ENCODE peak calls at places on chromosomes 11 and 22, in four cellular contexts. L, E, W and X are unnamed samples.

GRCh38 chr11:44327730-44328691 is 18.1 kb upstream of the ALX4 start:
- DNase-seq in L (no peak), E (no peak), W (no peak), X (no peak)

GRCh38 chr11:77589521-77590193 is at the start of gene AQP11:
- DNase-seq in L (peak), E (peak), W (peak), X (peak)

GRCh38 chr11:102599642-102600261 is 25.4 kb downstream of the MMP20 start:
- DNase-seq in L (no peak), E (no peak), W (no peak), X (no peak)

GRCh38 chr11:69874178-69874983 is 55.2 kb upstream of the FGF3 start:
- DNase-seq in L (no peak), E (no peak), W (no peak), X (no peak)

GRCh38 chr11:5690736-5691135 is 1.1 kb downstream of the TRIM22 start:
- DNase-seq in L (no peak), E (no peak), W (no peak), X (no peak)

GRCh38 chr11:120027546-120028180 is 110.2 kb downstream of the TRIM29 start:
- DNase-seq in L (no peak), E (no peak), W (no peak), X (no peak)

GRCh38 chr22:36084717-36085116 is 56.1 kb upstream of the RBFOX2 start:
- DNase-seq in L (no peak), E (no peak), W (no peak), X (no peak)

GRCh38 chr22:26199665-26200064 is 30.4 kb downstream of the SEZ6L start:
- DNase-seq in L (no peak), E (no peak), W (no peak), X (no peak)

GRCh38 chr11:95500466-95500865 is 269.5 kb upstream of the SESN3 start:
- DNase-seq in L (no peak), E (no peak), W (no peak), X (no peak)

GRCh38 chr22:19902245-19902699 is 39.3 kb upstream of the COMT start:
- DNase-seq in L (no peak), E (no peak), W (no peak), X (no peak)

GRCh38 chr22:19903031-19903430 is 38.5 kb upstream of the COMT start:
- DNase-seq in L (no peak), E (no peak), W (no peak), X (no peak)

GRCh38 chr22:19901577-19902244 is 39.9 kb upstream of the COMT start:
- DNase-seq in L (no peak), E (no peak), W (no peak), X (no peak)

GRCh38 chr22:19898831-19899567 is 42.6 kb upstream of the COMT start:
- DNase-seq in L (no peak), E (no peak), W (no peak), X (no peak)

GRCh38 chr22:19900707-19901436 is 40.7 kb upstream of the COMT start:
- DNase-seq in L (no peak), E (no peak), W (no peak), X (no peak)
- TF ChIP-seq POLR2AphosphoS5 in L (no peak), E (no peak), W (no peak), X (no peak)

GRCh38 chr22:44496305-44496704 is 1.7 kb downstream of the RTL6 start:
- DNase-seq in L (no peak), E (no peak), W (no peak), X (no peak)

GRCh38 chr22:44497218-44497903 is 672 bp downstream of the RTL6 start:
- DNase-seq in L (no peak), E (no peak), W (no peak), X (no peak)

GRCh38 chr22:44495629-44496028 is 2.4 kb downstream of the RTL6 start:
- DNase-seq in L (no peak), E (no peak), W (no peak), X (no peak)

GRCh38 chr22:44496844-44497217 is 1.2 kb downstream of the RTL6 start:
- DNase-seq in L (no peak), E (no peak), W (no peak), X (no peak)

GRCh38 chr22:44497904-44498242 is at the start of gene RTL6:
- DNase-seq in L (no peak), E (no peak), W (no peak), X (no peak)
- H3K4me3 ChIP-seq in L (peak), E (peak), W (peak), X (peak)

GRCh38 chr11:65382036-65382803 is at the start of gene SLC25A45:
- DNase-seq in L (peak), E (peak), W (peak), X (peak)
- TF ChIP-seq POLR2AphosphoS5 in L (no peak), E (peak), W (peak), X (peak)

GRCh38 chr11:74462009-74462408 is 5.3 kb downstream of the KCNE3 start:
- DNase-seq in L (peak), E (peak), W (peak), X (no peak)
- H3K4me3 ChIP-seq in L (peak), E (peak), W (no peak), X (no peak)

GRCh38 chr22:40263191-40263590 is 83.1 kb upstream of the ADSL start:
- DNase-seq in L (peak), E (peak), W (no peak), X (no peak)
- TF ChIP-seq POLR2AphosphoS5 in L (no peak), E (peak), W (no peak), X (no peak)

DNA sequence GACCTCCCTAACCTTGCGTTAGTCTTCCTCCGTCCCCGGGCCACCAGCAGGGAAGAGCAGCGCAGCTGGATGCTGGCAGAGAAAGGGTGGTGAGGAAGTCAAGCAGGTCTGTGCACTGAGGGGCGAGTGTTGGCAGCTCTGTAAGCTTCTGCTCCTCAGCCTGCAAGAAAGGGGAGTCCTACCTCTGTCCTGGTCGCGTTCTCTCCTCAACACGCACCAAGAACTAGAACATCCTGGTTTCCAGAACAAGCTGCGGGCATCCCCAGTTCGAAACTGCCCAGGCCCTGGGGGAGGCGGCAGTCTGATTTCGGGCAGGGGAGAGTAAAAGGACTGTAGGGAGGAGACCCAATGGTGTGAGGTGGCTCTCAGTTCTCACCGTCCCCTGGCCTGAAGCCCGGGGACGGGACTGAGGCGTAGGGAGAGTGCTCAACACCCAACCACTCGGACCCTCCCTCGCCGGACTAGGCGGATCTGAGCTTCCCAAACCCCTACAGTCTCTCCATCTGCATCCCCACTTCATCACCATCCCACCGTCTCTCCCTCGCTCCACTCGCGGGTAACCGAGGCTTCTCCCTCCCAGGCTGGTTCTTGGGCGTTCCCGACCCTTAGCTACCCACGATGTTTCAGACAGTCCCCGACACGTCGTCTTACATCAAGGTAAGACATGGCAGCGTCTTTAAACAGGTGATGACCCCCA is 7.7 kb upstream of the FLI1 start:
- DNase-seq in L (no peak), E (no peak), W (no peak), X (no peak)
- H3K4me3 ChIP-seq in L (no peak), E (no peak), W (peak), X (no peak)

GRCh38 chr22:27273386-27273785 is 528.2 kb downstream of the MN1 start:
- DNase-seq in L (no peak), E (no peak), W (no peak), X (no peak)
- TF ChIP-seq POLR2AphosphoS5 in L (no peak), E (no peak), W (no peak), X (no peak)